ENCODE peak calls at places on chromosome 9, in nine cellular contexts. U, X, G, C, K, A, E, Z and V are unnamed samples.

GRCh38 chr9:121633144-121633714 is 18.2 kb upstream of the DAB2IP start:
- DNase-seq in U (no peak), X (no peak), G (no peak), C (no peak), K (no peak), A (no peak), E (no peak), Z (no peak), V (no peak)

GRCh38 chr9:98369471-98369870 is 114.0 kb upstream of the TBC1D2 start:
- DNase-seq in U (no peak), X (no peak), G (no peak), C (no peak), K (no peak), A (no peak), E (no peak), Z (no peak), V (no peak)

GRCh38 chr9:4494337-4494736 is 4.1 kb downstream of the SLC1A1 start:
- DNase-seq in U (no peak), X (no peak), G (no peak), C (no peak), K (no peak), A (no peak), E (no peak), Z (no peak), V (no peak)

GRCh38 chr9:132181796-132182521 is 20.1 kb downstream of the NTNG2 start:
- DNase-seq in U (peak), X (no peak), G (no peak), C (peak), K (no peak), A (no peak), E (no peak), Z (no peak), V (no peak)

GRCh38 chr9:14153310-14153720 is 160.6 kb downstream of the NFIB start:
- DNase-seq in U (no peak), X (no peak), G (no peak), C (no peak), K (no peak), A (no peak), E (no peak), Z (no peak), V (no peak)

GRCh38 chr9:22036866-22037626 is 27.9 kb upstream of the CDKN2B start:
- DNase-seq in U (no peak), X (no peak), G (no peak), C (no peak), K (no peak), A (no peak), E (no peak), Z (no peak), V (no peak)

GRCh38 chr9:127479507-127480081 is 28.3 kb downstream of the LRSAM1 start:
- DNase-seq in U (no peak), X (no peak), G (no peak), C (no peak), K (no peak), A (no peak), E (no peak), Z (no peak), V (no peak)

GRCh38 chr9:22682536-22683392 is 236.1 kb downstream of the DMRTA1 start:
- DNase-seq in U (no peak), X (no peak), G (no peak), C (no peak), K (no peak), A (no peak), E (no peak), Z (no peak), V (peak)

GRCh38 chr9:138025908-138026307 is 148.3 kb downstream of the CACNA1B start:
- DNase-seq in U (no peak), X (no peak), G (no peak), C (no peak), K (no peak), A (no peak), E (no peak), Z (no peak), V (no peak)

GRCh38 chr9:90340421-90340820 is 302.2 kb downstream of the DIRAS2 start:
- DNase-seq in U (no peak), X (no peak), G (no peak), C (no peak), K (no peak), A (no peak), E (no peak), Z (no peak), V (no peak)

GRCh38 chr9:546797-547223 is 294.7 kb upstream of the DMRT1 start:
- DNase-seq in U (no peak), X (no peak), G (no peak), C (peak), K (peak), A (no peak), E (no peak), Z (no peak), V (no peak)

GRCh38 chr9:20658677-20659473 is 25.2 kb upstream of the FOCAD start:
- DNase-seq in U (no peak), X (no peak), G (no peak), C (no peak), K (no peak), A (no peak), E (no peak), Z (no peak), V (no peak)

GRCh38 chr9:134886413-134886913 is 5.9 kb downstream of the FCN2 start:
- DNase-seq in U (no peak), X (no peak), G (no peak), C (no peak), K (no peak), A (no peak), E (no peak), Z (no peak), V (no peak)

GRCh38 chr9:21989440-21990189 is 4.6 kb downstream of the CDKN2A start:
- DNase-seq in U (no peak), X (peak), G (no peak), C (no peak), K (no peak), A (no peak), E (no peak), Z (no peak), V (no peak)

GRCh38 chr9:22203371-22204138 is 194.4 kb upstream of the CDKN2B start:
- DNase-seq in U (no peak), X (no peak), G (no peak), C (no peak), K (no peak), A (no peak), E (no peak), Z (no peak), V (no peak)

GRCh38 chr9:129555512-129556203 is 65.2 kb downstream of the C9orf50 start:
- DNase-seq in U (no peak), X (no peak), G (no peak), C (no peak), K (no peak), A (no peak), E (no peak), Z (no peak), V (no peak)

GRCh38 chr9:129558063-129558550 is 62.8 kb downstream of the C9orf50 start:
- DNase-seq in U (no peak), X (no peak), G (no peak), C (no peak), K (no peak), A (no peak), E (no peak), Z (no peak), V (no peak)

GRCh38 chr9:129558551-129559505 is 62.1 kb downstream of the C9orf50 start:
- DNase-seq in U (no peak), X (peak), G (no peak), C (no peak), K (no peak), A (no peak), E (no peak), Z (no peak), V (no peak)

GRCh38 chr9:129556576-129557191 is 64.2 kb downstream of the C9orf50 start:
- DNase-seq in U (no peak), X (no peak), G (no peak), C (no peak), K (no peak), A (no peak), E (no peak), Z (no peak), V (no peak)

GRCh38 chr9:129557192-129558036 is 63.5 kb downstream of the C9orf50 start:
- DNase-seq in U (no peak), X (peak), G (no peak), C (no peak), K (no peak), A (no peak), E (no peak), Z (peak), V (peak)
- TF ChIP-seq POLR2A in U (no peak), X (no peak), G (no peak), C (no peak), K (no peak), A (no peak), E (no peak), Z (peak), V (no peak)

GRCh38 chr9:2041736-2042135 is 26.6 kb downstream of the SMARCA2 start:
- DNase-seq in U (no peak), X (no peak), G (no peak), C (no peak), K (no peak), A (no peak), E (no peak), Z (no peak), V (no peak)
- TF ChIP-seq POLR2A in U (no peak), X (no peak), G (no peak), C (no peak), K (no peak), A (no peak), E (no peak), Z (no peak), V (no peak)

DNA sequence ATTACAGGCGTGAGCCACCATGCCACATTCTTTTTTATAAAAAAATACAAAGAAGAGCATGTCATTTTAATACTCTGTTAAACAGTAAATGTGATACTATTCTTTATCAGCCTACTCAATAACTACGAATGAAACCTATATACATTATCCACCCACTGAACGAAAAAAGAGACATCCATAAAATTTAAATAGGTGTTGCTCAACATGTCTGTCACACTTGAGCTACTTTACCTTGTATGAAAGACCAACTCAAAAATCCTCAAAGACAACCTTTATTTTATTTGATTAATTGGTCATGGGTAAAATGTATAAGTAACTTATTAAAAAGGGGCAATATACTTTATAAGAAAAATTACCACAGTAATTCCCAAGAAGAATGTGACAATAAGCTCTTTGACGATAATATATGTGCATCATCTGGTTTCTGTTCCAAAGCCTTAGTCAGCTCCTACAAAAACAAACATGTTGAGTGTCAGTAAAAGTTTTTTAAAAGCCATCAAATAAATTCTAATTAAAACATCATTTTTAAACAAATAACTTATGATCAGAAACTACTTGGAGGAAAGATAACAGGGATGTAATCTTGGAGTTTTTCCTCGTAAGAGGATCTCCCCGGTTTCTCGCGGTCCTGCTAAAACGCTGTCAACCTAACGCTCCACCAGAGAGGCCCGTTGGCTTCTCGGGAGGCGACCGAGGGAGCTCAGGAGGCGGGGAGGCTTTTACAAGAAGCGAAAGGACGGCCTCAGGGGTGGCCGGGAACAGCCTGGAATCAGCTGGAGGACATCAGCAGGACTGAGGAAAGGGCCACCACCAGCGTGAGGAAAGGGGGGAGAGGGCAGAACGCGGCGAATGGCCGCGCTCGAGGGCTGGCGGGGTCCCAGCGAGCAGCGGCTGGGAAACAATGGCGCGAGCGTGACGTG is 13.5 kb upstream of the ANKRD18B start:
- DNase-seq in U (peak), X (peak), G (peak), C (peak), K (peak), A (peak), E (no peak), Z (no peak), V (no peak)
- TF ChIP-seq POLR2A in U (no peak), X (no peak), G (no peak), C (no peak), K (peak), A (no peak), E (peak), Z (peak), V (peak)

GRCh38 chr9:35688558-35689350 is 971 bp downstream of the TPM2 start:
- DNase-seq in U (no peak), X (no peak), G (no peak), C (no peak), K (peak), A (no peak), E (no peak), Z (peak), V (peak)
- TF ChIP-seq POLR2A in U (no peak), X (no peak), G (no peak), C (no peak), K (peak), A (no peak), E (no peak), Z (no peak), V (no peak)

GRCh38 chr9:114884787-114885452 is 45.5 kb downstream of the TNFSF8 start:
- DNase-seq in U (no peak), X (no peak), G (no peak), C (no peak), K (no peak), A (no peak), E (no peak), Z (no peak), V (no peak)
- TF ChIP-seq POLR2A in U (no peak), X (no peak), G (no peak), C (no peak), K (no peak), A (no peak), E (no peak), Z (no peak), V (no peak)

GRCh38 chr9:126336350-126337335 is 10.0 kb downstream of the MVB12B start:
- DNase-seq in U (no peak), X (no peak), G (no peak), C (no peak), K (no peak), A (no peak), E (no peak), Z (no peak), V (no peak)

GRCh38 chr9:126335837-126336236 is 9.2 kb downstream of the MVB12B start:
- DNase-seq in U (no peak), X (no peak), G (no peak), C (no peak), K (no peak), A (no peak), E (no peak), Z (no peak), V (no peak)

GRCh38 chr9:126337690-126338426 is 11.2 kb downstream of the MVB12B start:
- DNase-seq in U (no peak), X (no peak), G (no peak), C (peak), K (no peak), A (no peak), E (no peak), Z (no peak), V (no peak)

GRCh38 chr9:126331964-126332748 is 5.5 kb downstream of the MVB12B start:
- DNase-seq in U (no peak), X (peak), G (no peak), C (no peak), K (no peak), A (no peak), E (no peak), Z (no peak), V (no peak)

GRCh38 chr9:126334626-126335621 is 8.3 kb downstream of the MVB12B start:
- DNase-seq in U (no peak), X (no peak), G (no peak), C (no peak), K (no peak), A (no peak), E (no peak), Z (no peak), V (no peak)
- TF ChIP-seq POLR2A in U (no peak), X (no peak), G (no peak), C (no peak), K (no peak), A (no peak), E (no peak), Z (no peak), V (no peak)

DNA sequence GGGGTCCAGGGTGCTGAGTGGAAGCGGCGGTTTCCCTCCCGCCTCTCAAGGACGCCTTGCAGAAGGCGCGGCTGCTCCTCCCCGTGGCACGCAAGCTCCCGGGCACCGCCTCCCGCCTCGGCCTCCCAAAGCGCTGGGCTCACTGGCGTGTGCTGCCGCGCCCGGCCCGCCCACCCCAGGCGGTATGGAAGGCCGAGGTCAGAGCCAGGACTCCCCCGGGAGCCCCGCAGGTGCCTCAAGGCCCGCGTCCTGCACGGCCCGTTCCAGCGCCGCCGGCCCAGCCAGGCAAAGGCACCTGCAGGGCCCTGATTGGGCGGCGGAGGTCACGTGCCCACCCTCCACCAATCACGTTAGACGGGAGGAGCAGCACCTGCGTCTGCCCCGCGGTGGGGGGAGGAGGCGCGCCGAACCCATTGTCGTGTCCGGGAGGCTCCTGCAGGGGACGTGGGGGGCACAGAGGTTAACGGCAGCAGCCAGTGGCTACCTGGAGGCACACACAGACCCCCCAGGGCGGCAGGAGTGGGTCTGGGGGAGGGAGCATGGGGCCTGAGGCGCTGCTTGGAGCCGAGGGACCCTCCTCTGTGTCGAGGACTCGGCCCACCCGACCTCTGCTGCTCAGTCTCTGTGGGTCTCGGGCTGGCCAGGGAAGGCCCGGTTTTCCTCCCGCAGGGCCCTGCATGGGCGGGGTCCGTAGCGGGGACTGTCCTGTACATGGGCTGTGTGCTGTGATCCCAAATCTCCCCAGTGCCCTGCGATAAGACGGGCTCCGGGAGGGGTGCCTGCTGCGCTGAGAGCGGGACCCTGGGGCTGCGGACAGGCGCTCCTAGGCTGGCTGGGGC is 2.0 kb upstream of the LCN12 start:
- DNase-seq in U (peak), X (peak), G (peak), C (peak), K (peak), A (peak), E (peak), Z (peak), V (peak)
- TF ChIP-seq POLR2A in U (peak), X (no peak), G (peak), C (peak), K (peak), A (no peak), E (peak), Z (peak), V (peak)